ENCODE peak calls at places on chromosomes 3 and 15, in five cellular contexts. Q is vagina, N is transverse colon, R is K562, K is stomach. Y is an unnamed sample.

GRCh38 chr3:166810741-166811445 is 569.2 kb downstream of the ZBBX start:
- DNase-seq in Q (no peak), N (no peak), R (no peak), K (no peak), Y (no peak)

GRCh38 chr3:64291345-64291744 is 66.1 kb upstream of the PRICKLE2 start:
- DNase-seq in Q (no peak), N (peak; percentile 11), R (no peak), K (no peak), Y (no peak)

GRCh38 chr15:23823508-23823907 is 136.4 kb upstream of the NDN start:
- DNase-seq in Q (no peak), N (no peak), R (no peak), K (no peak), Y (no peak)

GRCh38 chr15:31526916-31527690 is 200.5 kb downstream of the KLF13 start:
- DNase-seq in Q (no peak), N (no peak), R (no peak), K (no peak), Y (no peak)

GRCh38 chr3:193378706-193379105 is at the start of gene ATP13A5:
- DNase-seq in Q (no peak), N (no peak), R (no peak), K (no peak), Y (no peak)

GRCh38 chr3:195023576-195023975 is 247.4 kb downstream of the XXYLT1 start:
- DNase-seq in Q (no peak), N (no peak), R (no peak), K (no peak), Y (no peak)

GRCh38 chr3:188421151-188421821 is 267.3 kb downstream of the LPP start:
- DNase-seq in Q (no peak), N (no peak), R (no peak), K (no peak), Y (no peak)

GRCh38 chr3:158775001-158775400 is 26.9 kb upstream of the MFSD1 start:
- DNase-seq in Q (no peak), N (no peak), R (no peak), K (no peak), Y (no peak)

GRCh38 chr15:43521419-43521818 is 4.0 kb downstream of the MAP1A start:
- DNase-seq in Q (no peak), N (no peak), R (no peak), K (no peak), Y (no peak)

GRCh38 chr3:101954946-101955345 is 105.6 kb downstream of the NFKBIZ start:
- DNase-seq in Q (no peak), N (no peak), R (no peak), K (no peak), Y (no peak)

GRCh38 chr3:32484437-32484836 is 18.2 kb downstream of the CMTM6 start:
- DNase-seq in Q (no peak), N (no peak), R (no peak), K (no peak), Y (no peak)

GRCh38 chr3:27279153-27279552 is 90.0 kb downstream of the NEK10 start:
- DNase-seq in Q (no peak), N (no peak), R (no peak), K (peak; percentile 32), Y (no peak)

GRCh38 chr15:36738817-36739216 is 159.4 kb downstream of the CDIN1 start:
- DNase-seq in Q (no peak), N (no peak), R (no peak), K (no peak), Y (no peak)

GRCh38 chr15:92166029-92166428 is 227.7 kb upstream of the ST8SIA2 start:
- DNase-seq in Q (no peak), N (no peak), R (no peak), K (no peak), Y (no peak)

GRCh38 chr3:127409421-127410136 is 121.7 kb upstream of the PRR20G start:
- DNase-seq in Q (peak; percentile 88), N (no peak), R (no peak), K (peak; percentile 19), Y (peak; percentile 64)

GRCh38 chr3:9185701-9186100 is 63.7 kb downstream of the SRGAP3 start:
- DNase-seq in Q (no peak), N (no peak), R (no peak), K (no peak), Y (no peak)

GRCh38 chr3:53426918-53427317 is 67.5 kb upstream of the CACNA1D start:
- DNase-seq in Q (no peak), N (no peak), R (peak; percentile 27), K (no peak), Y (no peak)

GRCh38 chr15:43792761-43793493 is 807 bp downstream of the SERF2 start:
- DNase-seq in Q (no peak), N (peak; percentile 62), R (no peak), K (no peak), Y (peak; percentile 79)

GRCh38 chr3:47583320-47584075 is 4.8 kb upstream of the CSPG5 start:
- DNase-seq in Q (no peak), N (no peak), R (no peak), K (no peak), Y (no peak)

GRCh38 chr15:50181206-50181982 is 602 bp upstream of the SLC27A2 start:
- DNase-seq in Q (no peak), N (no peak), R (no peak), K (no peak), Y (no peak)

GRCh38 chr3:160980740-160981139 is 124.4 kb downstream of the B3GALNT1 start:
- DNase-seq in Q (no peak), N (no peak), R (no peak), K (no peak), Y (no peak)

GRCh38 chr3:106587581-106587980 is 718.8 kb upstream of the CBLB start:
- DNase-seq in Q (no peak), N (no peak), R (no peak), K (no peak), Y (no peak)

GRCh38 chr3:28244471-28244870 is 3.1 kb downstream of the CMC1 start:
- DNase-seq in Q (no peak), N (no peak), R (no peak), K (no peak), Y (no peak)

GRCh38 chr3:108079877-108080276 is 11.0 kb downstream of the CD47 start:
- DNase-seq in Q (no peak), N (no peak), R (no peak), K (no peak), Y (no peak)

GRCh38 chr3:117019082-117019713 is 309.6 kb downstream of the TUSC7 start:
- DNase-seq in Q (no peak), N (peak; percentile 56), R (no peak), K (peak; percentile 64), Y (no peak)

GRCh38 chr3:94617312-94617711 is 554.5 kb downstream of the NSUN3 start:
- DNase-seq in Q (no peak), N (no peak), R (no peak), K (no peak), Y (no peak)

GRCh38 chr3:24300949-24301348 is 193.7 kb downstream of the THRB start:
- DNase-seq in Q (no peak), N (no peak), R (no peak), K (no peak), Y (no peak)

GRCh38 chr3:196640501-196640968 is 1.0 kb downstream of the NRROS start:
- DNase-seq in Q (no peak), N (no peak), R (no peak), K (no peak), Y (no peak)

GRCh38 chr3:126837773-126838172 is 133.7 kb downstream of the CHCHD6 start:
- DNase-seq in Q (peak; percentile 46), N (no peak), R (no peak), K (no peak), Y (no peak)

GRCh38 chr15:26869628-26870027 is 2.8 kb downstream of the GABRA5 start:
- DNase-seq in Q (no peak), N (no peak), R (no peak), K (no peak), Y (no peak)

GRCh38 chr3:45034612-45035252 is 8.6 kb downstream of the CLEC3B start:
- DNase-seq in Q (no peak), N (peak; percentile 62), R (no peak), K (peak; percentile 43), Y (peak; percentile 88)

GRCh38 chr15:78536134-78536533 is 4.1 kb upstream of the PSMA4 start:
- DNase-seq in Q (no peak), N (no peak), R (no peak), K (no peak), Y (no peak)

GRCh38 chr3:184953396-184953795 is 141.4 kb downstream of the VPS8 start:
- DNase-seq in Q (no peak), N (no peak), R (peak; percentile 57), K (no peak), Y (no peak)

GRCh38 chr3:141370065-141370533 is 1.8 kb downstream of the ZBTB38 start:
- DNase-seq in Q (no peak), N (peak; percentile 50), R (peak; percentile 84), K (peak; percentile 29), Y (no peak)

GRCh38 chr3:155232605-155233004 is 60.9 kb downstream of the STRIT1 start:
- DNase-seq in Q (no peak), N (peak; percentile 19), R (no peak), K (peak; percentile 63), Y (no peak)

GRCh38 chr15:68218847-68219798 is 10.4 kb downstream of the CLN6 start:
- DNase-seq in Q (peak; percentile 67), N (no peak), R (peak; percentile 49), K (peak; percentile 1), Y (no peak)
- H3K4me1 ChIP-seq in Q (no peaks in the 10 kb centered on the region), N (no peaks in the 10 kb centered on the region), R (peaks cover 6% of the 10 kb centered on the region), K (no peaks in the 10 kb centered on the region), Y (no peaks in the 10 kb centered on the region)

DNA sequence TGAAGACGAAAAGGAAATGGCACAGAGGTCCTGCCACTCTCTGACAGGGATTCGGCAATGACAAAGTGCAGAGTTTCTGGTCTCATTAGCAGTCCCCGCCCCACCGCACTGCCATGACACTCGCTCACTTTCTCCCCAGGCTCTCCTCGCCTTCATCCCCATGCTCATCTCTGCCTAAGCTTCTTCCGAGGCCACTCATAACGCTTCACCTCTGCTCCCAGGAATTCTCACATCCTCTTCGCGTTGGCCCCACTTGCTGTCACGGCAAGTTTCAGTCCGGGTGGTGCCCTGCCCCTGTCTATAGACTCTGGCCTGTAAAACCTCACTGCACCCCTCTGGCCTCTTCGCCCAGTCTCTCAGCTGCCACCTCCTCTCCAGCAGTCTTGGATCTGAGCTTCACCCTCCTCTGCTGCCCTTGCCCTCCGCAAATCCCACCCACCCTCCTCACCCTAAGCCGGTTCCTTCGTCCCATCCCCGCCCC is 654 bp downstream of the RUBCN start:
- DNase-seq in Q (no peak), N (peak; percentile 51), R (no peak), K (peak; percentile 35), Y (peak; percentile 84)
- TF ChIP-seq POLR2AphosphoS5 in Q (no peak), N (no peak), R (no peak), K (no peak), Y (no peak)

GRCh38 chr3:13332158-13332557 is 88.0 kb downstream of the NUP210 start:
- DNase-seq in Q (no peak), N (peak; percentile 63), R (no peak), K (peak; percentile 37), Y (no peak)
- TF ChIP-seq POLR2A in Q (no peak), N (no peak), R (no peak), K (no peak), Y (no peak)

GRCh38 chr3:74287557-74287956 is 326.9 kb downstream of the CNTN3 start:
- DNase-seq in Q (no peak), N (no peak), R (no peak), K (no peak), Y (no peak)

GRCh38 chr3:74281705-74282104 is 332.8 kb downstream of the CNTN3 start:
- DNase-seq in Q (no peak), N (no peak), R (no peak), K (no peak), Y (no peak)
- H3K4me1 ChIP-seq in Q (no peaks in the 10 kb centered on the region), N (no peaks in the 10 kb centered on the region), R (no peaks in the 10 kb centered on the region), K (no peaks in the 10 kb centered on the region), Y (no peaks in the 10 kb centered on the region)

GRCh38 chr3:41441568-41441967 is 242.3 kb downstream of the CTNNB1 start:
- DNase-seq in Q (no peak), N (no peak), R (no peak), K (no peak), Y (no peak)
- TF ChIP-seq POLR2AphosphoS5 in Q (no peak), N (no peak), R (no peak), K (no peak), Y (no peak)

Y was measured in spleen.